ENCODE peak calls at places on chromosomes 13 and 19, in four cellular contexts. T, Y, I and G are unnamed samples. For H3K36me3, the result is how much of the 10 kb centered on the place peaks cover.

GRCh38 chr13:40377783-40378182 is 288.7 kb downstream of the FOXO1 start:
- DNase-seq in Y (no peak), I (no peak), T (no peak), G (no peak)

GRCh38 chr13:110361365-110361911 is 54.4 kb downstream of the COL4A2 start:
- DNase-seq in Y (no peak), T (peak), I (peak), G (no peak)

GRCh38 chr19:1767464-1767933 is 14.2 kb downstream of the ONECUT3 start:
- DNase-seq in T (no peak), I (peak), Y (peak), G (no peak)

GRCh38 chr19:21626091-21626490 is 120.7 kb downstream of the ZNF429 start:
- DNase-seq in Y (no peak), I (no peak), T (no peak), G (no peak)

GRCh38 chr13:23995283-23996073 is 98.2 kb upstream of the C1QTNF9B start:
- DNase-seq in Y (no peak), T (no peak), I (no peak), G (no peak)

GRCh38 chr19:13799669-13800068 is 4.4 kb downstream of the ZSWIM4 start:
- DNase-seq in Y (no peak), I (no peak), T (no peak), G (no peak)

GRCh38 chr19:10226376-10227214 is 4.5 kb downstream of the S1PR2 start:
- DNase-seq in Y (no peak), T (peak), I (no peak), G (no peak)

GRCh38 chr13:113364933-113365371 is 1.0 kb upstream of the GRTP1 start:
- DNase-seq in Y (no peak), T (no peak), I (no peak), G (no peak)

GRCh38 chr19:29784598-29785223 is 27.1 kb upstream of the CCNE1 start:
- DNase-seq in I (no peak), T (no peak), Y (no peak), G (no peak)

GRCh38 chr13:30978981-30979956 is 46.8 kb downstream of the TEX26 start:
- DNase-seq in I (peak), T (no peak), Y (peak), G (peak)

GRCh38 chr19:39325778-39326680 is 5.4 kb upstream of the LRFN1 start:
- DNase-seq in Y (no peak), T (peak), I (no peak), G (peak)

GRCh38 chr19:55085923-55086715 is 10.4 kb downstream of the EPS8L1 start:
- DNase-seq in Y (no peak), I (no peak), T (no peak), G (peak)

GRCh38 chr13:39597828-39598227 is 5.2 kb downstream of the LHFPL6 start:
- DNase-seq in T (peak), I (no peak), Y (no peak), G (no peak)

GRCh38 chr19:566844-567243 is 5.6 kb upstream of the BSG start:
- DNase-seq in T (no peak), Y (no peak), I (no peak), G (no peak)

GRCh38 chr19:45376045-45376724 is 5.8 kb upstream of the ERCC2 start:
- DNase-seq in T (peak), Y (peak), I (peak), G (peak)

GRCh38 chr19:32581704-32582164 is 744 bp downstream of the PDCD5 start:
- DNase-seq in T (peak), I (peak), Y (no peak), G (peak)

GRCh38 chr13:106246817-106247216 is 288.6 kb downstream of the EFNB2 start:
- DNase-seq in T (no peak), Y (no peak), I (no peak), G (no peak)

GRCh38 chr19:1273263-1274041 is 1.9 kb upstream of the FAM174C start:
- DNase-seq in I (peak), Y (no peak), T (no peak), G (no peak)

GRCh38 chr19:4966591-4966990 is 2.3 kb upstream of the KDM4B start:
- DNase-seq in T (no peak), I (no peak), Y (no peak), G (no peak)

GRCh38 chr13:95073826-95074345 is 227.4 kb downstream of the ABCC4 start:
- DNase-seq in T (no peak), Y (no peak), I (no peak), G (peak)

GRCh38 chr19:435707-436412 is 25.0 kb downstream of the SHC2 start:
- DNase-seq in Y (no peak), I (no peak), T (no peak), G (no peak)

GRCh38 chr19:55091126-55091910 is 15.6 kb downstream of the EPS8L1 start:
- DNase-seq in I (no peak), Y (no peak), T (no peak), G (no peak)

GRCh38 chr13:111158136-111158805 is 43.2 kb downstream of the ARHGEF7 start:
- DNase-seq in T (no peak), I (peak), Y (no peak), G (no peak)

GRCh38 chr19:11446652-11447301 is 11.3 kb downstream of the PRKCSH start:
- DNase-seq in Y (no peak), T (no peak), I (peak), G (peak)

GRCh38 chr13:110137677-110138008 is 169.3 kb downstream of the COL4A1 start:
- DNase-seq in Y (no peak), I (no peak), T (no peak), G (no peak)

GRCh38 chr13:37914781-37915391 is 45.3 kb upstream of the TRPC4 start:
- DNase-seq in Y (no peak), T (peak), I (peak), G (peak)

GRCh38 chr19:6752257-6753177 is 13.0 kb downstream of the TRIP10 start:
- DNase-seq in Y (no peak), I (no peak), T (no peak), G (peak)

GRCh38 chr19:29285878-29286277 is 72.9 kb upstream of the UQCRFS1 start:
- DNase-seq in T (no peak), I (no peak), Y (peak), G (peak)

GRCh38 chr19:3606690-3607289 is at the start of gene TBXA2R:
- DNase-seq in I (peak), Y (no peak), T (peak), G (peak)

GRCh38 chr13:77975358-77976042 is 56.9 kb upstream of the EDNRB start:
- DNase-seq in Y (no peak), T (no peak), I (peak), G (no peak)

GRCh38 chr19:13234518-13234917 is 84.3 kb downstream of the IER2 start:
- DNase-seq in I (peak), Y (no peak), T (no peak), G (peak)

GRCh38 chr19:29579308-29579910 is 26.7 kb upstream of the POP4 start:
- DNase-seq in I (no peak), Y (no peak), T (no peak), G (no peak)

GRCh38 chr13:44148159-44148929 is 225.3 kb upstream of the SERP2 start:
- DNase-seq in T (peak), Y (no peak), I (peak), G (peak)

GRCh38 chr13:75796825-75797224 is 160.7 kb downstream of the LMO7 start:
- DNase-seq in T (no peak), Y (no peak), I (no peak), G (no peak)

GRCh38 chr13:43640476-43640875 is 146.3 kb downstream of the ENOX1 start:
- DNase-seq in T (no peak), Y (no peak), I (no peak), G (no peak)

GRCh38 chr13:99542788-99543406 is 41.6 kb downstream of the TM9SF2 start:
- DNase-seq in Y (no peak), I (no peak), T (no peak), G (no peak)

GRCh38 chr19:55345818-55346724 is 6.4 kb downstream of the KMT5C start:
- DNase-seq in I (no peak), Y (no peak), T (no peak), G (no peak)

DNA sequence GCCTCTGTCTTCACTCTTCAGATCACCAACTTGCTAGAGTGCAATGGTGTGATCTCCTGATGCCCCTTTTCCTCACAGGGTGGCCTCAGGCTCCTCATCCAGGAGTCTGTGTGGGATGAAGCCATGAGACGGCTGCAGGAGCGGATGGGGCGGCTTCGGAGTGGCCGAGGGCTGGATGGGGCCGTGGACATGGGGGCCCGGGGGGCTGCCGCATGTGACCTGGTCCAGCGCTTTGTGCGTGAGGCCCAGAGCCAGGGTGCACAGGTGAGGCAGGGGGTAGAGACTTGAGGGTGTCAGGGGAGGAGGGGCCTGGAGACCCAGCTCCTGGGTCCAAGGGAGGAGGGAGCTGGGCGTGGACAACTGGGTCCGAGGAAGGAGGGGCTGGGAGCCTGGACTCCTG is 9.5 kb downstream of the ALDH16A1 start:
- DNase-seq in I (no peak), Y (no peak), T (no peak), G (no peak)
- H3K36me3 ChIP-seq in I (under half), Y (half or more), T (under half), G (under half)

DNA sequence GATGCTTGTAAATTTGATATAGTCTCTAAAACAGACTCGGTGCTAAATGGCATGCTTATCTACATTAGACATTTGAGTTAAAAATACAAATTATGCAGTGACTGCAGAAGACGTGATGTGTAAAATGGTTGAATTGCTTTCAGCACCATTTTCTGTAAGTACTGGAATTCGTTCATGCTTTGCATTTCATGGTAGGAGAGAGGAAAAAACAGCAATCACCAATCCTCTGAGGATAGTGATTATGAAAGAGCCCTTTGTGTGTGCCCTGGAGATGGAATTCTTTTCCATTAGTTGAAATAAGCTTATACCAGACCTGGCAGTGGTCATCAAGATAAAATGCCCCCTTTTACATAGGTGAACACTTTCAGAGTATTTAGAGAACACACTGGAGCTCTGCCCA is 1.7 kb downstream of the CNMD start:
- DNase-seq in T (no peak), Y (no peak), I (no peak), G (peak)
- H2BK120ac ChIP-seq in T (no peak), Y (no peak), I (no peak), G (no peak)

GRCh38 chr19:18576383-18576782 is 4.7 kb downstream of the UBA52 start:
- DNase-seq in I (no peak), T (no peak), Y (no peak), G (no peak)

GRCh38 chr19:18574691-18575291 is 3.1 kb downstream of the UBA52 start:
- DNase-seq in Y (no peak), I (no peak), T (no peak), G (no peak)

GRCh38 chr19:18566953-18567352 is 4.7 kb upstream of the UBA52 start:
- DNase-seq in T (no peak), Y (no peak), I (no peak), G (no peak)

GRCh38 chr19:18568367-18568766 is 3.3 kb upstream of the UBA52 start:
- DNase-seq in T (no peak), I (no peak), Y (no peak), G (no peak)

DNA sequence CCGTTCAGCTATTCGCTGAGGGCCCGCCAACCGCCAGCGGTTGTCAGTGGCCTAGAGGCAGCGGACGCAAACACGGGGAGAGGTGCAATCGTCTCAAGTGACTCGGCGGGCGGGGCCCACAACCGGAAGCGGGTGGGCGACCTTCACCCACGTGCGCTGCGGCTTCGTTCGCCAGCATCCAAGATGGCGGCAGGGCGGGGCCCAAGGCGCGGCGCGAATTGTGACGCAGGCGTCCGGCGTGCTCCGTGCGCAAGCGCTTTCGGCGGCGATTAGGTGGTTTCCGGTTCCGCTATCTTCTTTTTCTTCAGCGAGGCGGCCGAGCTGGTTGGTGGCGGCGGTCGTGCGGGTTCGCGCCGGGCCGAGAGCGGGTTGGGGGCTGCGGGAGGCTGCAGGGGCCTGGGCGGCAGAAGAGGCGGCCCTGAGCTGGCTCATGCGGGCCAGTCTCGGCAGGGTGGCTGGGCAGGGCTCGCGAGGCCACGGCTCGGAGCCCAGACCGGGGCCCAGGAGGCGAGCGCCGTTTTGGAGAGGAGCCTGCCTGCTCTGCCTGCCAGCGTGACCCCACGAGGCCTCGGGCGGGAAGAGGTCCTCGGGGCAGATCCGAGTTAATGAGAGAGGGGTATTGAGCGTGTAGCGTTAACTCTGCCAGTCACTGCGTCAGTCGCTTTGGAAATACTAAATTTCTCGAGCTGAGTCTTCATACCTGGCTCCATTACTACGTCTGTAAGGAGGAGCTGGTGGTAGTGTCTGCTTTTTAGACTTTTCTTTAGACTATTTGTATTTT is at the start of gene UBA52:
- DNase-seq in I (peak), Y (peak), T (peak), G (peak)
- H3K36me3 ChIP-seq in I (half or more), Y (half or more), T (half or more), G (under half)

DNA sequence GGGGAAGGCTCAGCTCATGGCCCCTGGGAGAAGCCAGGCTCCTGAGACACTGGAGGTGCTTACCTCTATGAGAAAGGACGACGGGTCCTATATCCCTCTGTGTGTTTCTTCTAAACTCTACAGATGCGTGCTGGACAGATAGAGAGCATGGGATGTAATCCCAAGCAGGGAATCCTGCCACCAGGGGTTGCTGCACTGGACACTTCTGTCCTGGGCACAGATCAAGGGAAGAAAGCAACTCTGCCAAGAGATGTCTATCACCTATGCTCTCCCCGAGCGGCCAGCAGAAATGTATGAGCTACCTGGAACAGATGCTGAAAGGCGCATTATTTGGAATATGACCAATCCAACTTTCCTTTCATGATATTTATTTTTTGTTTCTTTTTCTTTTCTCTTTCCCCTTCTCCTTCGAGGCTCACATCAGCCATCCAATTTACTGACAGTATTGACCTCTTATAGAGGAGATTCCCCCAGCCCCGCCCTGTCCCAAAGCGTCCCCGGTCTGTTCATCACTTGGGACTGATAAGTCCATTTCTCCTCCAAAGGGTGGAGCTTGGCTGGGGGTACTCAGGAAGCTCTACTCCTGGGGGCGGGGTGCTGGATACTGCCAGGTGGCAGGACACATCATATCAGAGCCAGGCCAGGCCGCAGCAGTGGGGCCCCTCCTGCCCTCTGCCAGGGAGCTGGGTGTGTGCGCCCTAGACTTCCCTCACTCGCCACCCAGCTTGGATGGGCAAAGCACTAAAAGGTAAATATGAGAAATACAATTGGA is 34.2 kb downstream of the TSHZ3 start:
- DNase-seq in I (peak), Y (no peak), T (no peak), G (no peak)
- H2BK120ac ChIP-seq in I (no peak), Y (no peak), T (no peak), G (no peak)

GRCh38 chr13:26694609-26695359 is 65.8 kb downstream of the GPR12 start:
- DNase-seq in I (no peak), Y (no peak), T (no peak), G (no peak)
- H3K36me3 ChIP-seq in I (under half), Y (under half), T (under half), G (under half)